ENCODE peak calls at places on chromosomes 5 and 9, in five cellular contexts. C, R, X, G and U are unnamed samples.

GRCh38 chr9:92962846-92963245 is 15.5 kb downstream of the FGD3 start:
- DNase-seq in X (no peak), C (no peak), R (no peak), G (no peak), U (no peak)

GRCh38 chr9:133558191-133559126 is 24.0 kb downstream of the ADAMTSL2 start:
- DNase-seq in R (no peak), C (no peak), X (peak), G (peak), U (no peak)

GRCh38 chr5:108340131-108340530 is 41.8 kb downstream of the FBXL17 start:
- DNase-seq in R (no peak), X (no peak), C (no peak), G (no peak), U (no peak)

GRCh38 chr5:10797246-10797645 is 36.2 kb upstream of the DAP start:
- DNase-seq in R (no peak), X (peak), G (peak), C (no peak), U (no peak)

GRCh38 chr5:14063117-14063516 is 80.0 kb upstream of the TRIO start:
- DNase-seq in G (no peak), X (peak), C (no peak), R (no peak), U (no peak)

GRCh38 chr5:31993182-31993961 is 180.7 kb downstream of the GOLPH3 start:
- DNase-seq in G (peak), C (no peak), R (no peak), X (peak), U (no peak)

GRCh38 chr9:91207889-91208651 is 153.6 kb downstream of the AUH start:
- DNase-seq in G (peak), X (no peak), R (no peak), C (no peak), U (no peak)

GRCh38 chr5:34685485-34686197 is 29.5 kb downstream of the RAI14 start:
- DNase-seq in G (peak), C (no peak), R (peak), X (peak), U (no peak)

GRCh38 chr9:138063785-138064184 is 186.2 kb downstream of the CACNA1B start:
- DNase-seq in X (no peak), G (no peak), R (no peak), C (no peak), U (no peak)

GRCh38 chr5:80975065-80975464 is 14.9 kb downstream of the RASGRF2 start:
- DNase-seq in X (no peak), G (no peak), R (no peak), C (no peak), U (no peak)

GRCh38 chr5:109041319-109041718 is 293.6 kb downstream of the FER start:
- DNase-seq in C (no peak), G (no peak), X (no peak), R (no peak), U (no peak)

GRCh38 chr5:88736494-88736893 is 146.5 kb downstream of the MEF2C start:
- DNase-seq in R (no peak), X (no peak), C (no peak), G (no peak), U (no peak)

GRCh38 chr5:61409568-61409967 is 77.5 kb downstream of the ZSWIM6 start:
- DNase-seq in R (peak), X (peak), G (peak), C (no peak), U (peak)

GRCh38 chr5:143026380-143026779 is 256.2 kb downstream of the ARHGAP26 start:
- DNase-seq in C (no peak), X (no peak), G (no peak), R (no peak), U (no peak)

GRCh38 chr9:109709881-109710280 is 70.1 kb upstream of the PALM2AKAP2 start:
- DNase-seq in G (no peak), C (no peak), X (no peak), R (no peak), U (no peak)

GRCh38 chr5:179912951-179913350 is 5.3 kb upstream of the TBC1D9B start:
- DNase-seq in G (no peak), X (no peak), R (no peak), C (no peak), U (no peak)

GRCh38 chr5:102722930-102723329 is 32.2 kb upstream of the PAM start:
- DNase-seq in R (peak), G (no peak), X (peak), C (no peak), U (no peak)

GRCh38 chr5:113531760-113532159 is 18.3 kb downstream of the YTHDC2 start:
- DNase-seq in R (no peak), X (no peak), G (no peak), C (no peak), U (no peak)

GRCh38 chr5:37166197-37166596 is 83.0 kb downstream of the CPLANE1 start:
- DNase-seq in R (no peak), X (no peak), C (no peak), G (no peak), U (no peak)